ENCODE peak calls at places on chromosomes 2 and 18, in four cellular contexts. G is upper lobe of right lung, H is mammary epithelial cell, R is GM10248. B is an unnamed sample.
A peak's percentile ranks its signal among the peaks of the same experiment; 100 is the strongest.

GRCh38 chr2:68287580-68288441 is 31.9 kb downstream of the CNRIP1 start:
- DNase-seq in R (no peak), H (peak; percentile 12), G (no peak), B (no peak)

GRCh38 chr18:54671291-54671881 is 80.3 kb downstream of the DYNAP start:
- DNase-seq in R (peak; percentile 26), G (no peak), H (peak; percentile 11), B (no peak)

GRCh38 chr2:143476421-143477084 is 347.3 kb downstream of the ARHGAP15 start:
- DNase-seq in G (no peak), R (no peak), H (no peak), B (no peak)

GRCh38 chr2:30235859-30236535 is 4.7 kb downstream of the LBH start:
- DNase-seq in G (no peak), H (no peak), R (no peak), B (no peak)

GRCh38 chr2:240451791-240452470 is 16.5 kb downstream of the GPC1 start:
- DNase-seq in G (no peak), H (no peak), R (no peak), B (no peak)

GRCh38 chr18:38718365-38718901 is 1152.8 kb upstream of the CELF4 start:
- DNase-seq in G (no peak), H (no peak), R (no peak), B (no peak)

GRCh38 chr2:234952270-234953115 is 676 bp downstream of the SH3BP4 start:
- DNase-seq in R (no peak), G (peak; percentile 69), H (no peak), B (no peak)

GRCh38 chr2:75190271-75190990 is 8.9 kb downstream of the TACR1 start:
- DNase-seq in G (no peak), R (no peak), H (no peak), B (no peak)

GRCh38 chr2:65382776-65383357 is 49.5 kb downstream of the SPRED2 start:
- DNase-seq in H (peak; percentile 99), G (peak; percentile 95), R (peak; percentile 81), B (peak; percentile 55)

GRCh38 chr18:76992226-76993084 is 140.1 kb downstream of the MBP start:
- DNase-seq in G (no peak), R (no peak), H (no peak), B (no peak)

GRCh38 chr2:155250800-155251199 is 552.3 kb downstream of the KCNJ3 start:
- DNase-seq in H (peak; percentile 19), R (no peak), G (no peak), B (no peak)

GRCh38 chr2:6443424-6443823 is 422.3 kb downstream of the CMPK2 start:
- DNase-seq in H (no peak), R (no peak), G (no peak), B (no peak)

GRCh38 chr2:145751634-145752033 is 1231.7 kb upstream of the ZEB2 start:
- DNase-seq in R (peak; percentile 24), H (no peak), G (no peak), B (no peak)

GRCh38 chr18:56727399-56727798 is 76.2 kb downstream of the WDR7 start:
- DNase-seq in H (peak; percentile 19), R (no peak), G (no peak), B (no peak)

GRCh38 chr2:134205087-134205486 is 48.8 kb upstream of the MGAT5 start:
- DNase-seq in G (no peak), H (no peak), R (no peak), B (no peak)

GRCh38 chr2:107466984-107467383 is 359.7 kb upstream of the RGPD4 start:
- DNase-seq in H (no peak), R (no peak), G (no peak), B (no peak)

GRCh38 chr2:137799599-137799998 is 164.7 kb upstream of the HNMT start:
- DNase-seq in H (no peak), G (no peak), R (no peak), B (no peak)

GRCh38 chr2:134282638-134283400 is 28.9 kb downstream of the MGAT5 start:
- DNase-seq in R (peak; percentile 46), G (no peak), H (no peak), B (no peak)

GRCh38 chr2:180722551-180723239 is 257.7 kb upstream of the UBE2E3 start:
- DNase-seq in R (no peak), H (peak; percentile 65), G (no peak), B (no peak)

GRCh38 chr2:71991397-71991796 is 156.3 kb downstream of the CYP26B1 start:
- DNase-seq in G (peak; percentile 40), H (no peak), R (no peak), B (no peak)

GRCh38 chr2:164896634-164897033 is 55.0 kb upstream of the COBLL1 start:
- DNase-seq in R (no peak), H (peak; percentile 79), G (no peak), B (no peak)

GRCh38 chr2:170953976-170954375 is 24.9 kb downstream of the GORASP2 start:
- DNase-seq in R (no peak), G (no peak), H (no peak), B (no peak)

GRCh38 chr2:98374958-98375570 is 28.8 kb downstream of the CNGA3 start:
- DNase-seq in G (no peak), R (no peak), H (no peak), B (no peak)

GRCh38 chr2:237435844-237436590 is 22.1 kb upstream of the COL6A3 start:
- DNase-seq in R (no peak), G (no peak), H (no peak), B (no peak)

GRCh38 chr2:29777164-29777563 is 144.2 kb downstream of the ALK start:
- DNase-seq in G (no peak), R (no peak), H (peak; percentile 8), B (no peak)

GRCh38 chr2:121071058-121071504 is 213.9 kb downstream of the TFCP2L1 start:
- DNase-seq in G (peak; percentile 79), R (peak; percentile 79), H (no peak), B (no peak)

GRCh38 chr2:66839551-66840320 is 404.8 kb downstream of the MEIS1 start:
- DNase-seq in R (no peak), H (peak; percentile 95), G (no peak), B (no peak)

GRCh38 chr2:27370816-27371620 is 602 bp downstream of the SNX17 start:
- DNase-seq in G (no peak), R (peak; percentile 42), H (peak; percentile 57), B (no peak)

GRCh38 chr2:109648041-109648527 is 33.9 kb downstream of the SOWAHC start:
- DNase-seq in G (no peak), H (no peak), R (no peak), B (no peak)

GRCh38 chr2:134782792-134783191 is 55.6 kb upstream of the ACMSD start:
- DNase-seq in H (peak; percentile 57), R (peak; percentile 25), G (no peak), B (no peak)

GRCh38 chr2:70498528-70498927 is 55.1 kb downstream of the TGFA start:
- DNase-seq in R (no peak), G (no peak), H (no peak), B (no peak)

GRCh38 chr2:70496819-70497218 is 56.8 kb downstream of the TGFA start:
- DNase-seq in H (no peak), R (no peak), G (no peak), B (no peak)

GRCh38 chr2:70501215-70501614 is 52.4 kb downstream of the TGFA start:
- DNase-seq in H (no peak), G (no peak), R (no peak), B (no peak)

GRCh38 chr2:70499253-70499652 is 54.4 kb downstream of the TGFA start:
- DNase-seq in R (no peak), H (no peak), G (no peak), B (no peak)

GRCh38 chr2:70498054-70498453 is 55.6 kb downstream of the TGFA start:
- DNase-seq in G (no peak), H (no peak), R (no peak), B (no peak)
- TF ChIP-seq CTCF in G (peak; percentile 14), H (peak; percentile 48), R (no peak), B (no peak)

DNA sequence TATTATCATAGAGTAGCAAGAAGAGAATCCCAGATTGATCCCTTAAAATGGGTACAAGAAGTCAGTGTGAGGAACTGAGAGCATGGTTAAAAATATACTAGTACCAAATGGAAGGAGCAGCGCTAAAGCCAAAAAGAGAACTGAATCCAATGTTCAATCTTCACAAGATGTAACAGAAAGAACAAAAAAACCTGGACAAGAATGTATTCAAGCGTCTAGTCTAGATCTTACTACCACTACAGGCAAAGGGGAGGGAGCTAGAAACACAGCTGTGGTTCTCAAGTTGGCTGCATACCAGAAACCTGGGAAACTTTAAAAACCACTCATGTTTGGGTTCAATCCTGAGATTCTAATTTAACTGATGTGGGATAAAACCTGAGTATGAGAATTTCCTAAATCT is 57.5 kb downstream of the PIAS2 start:
- DNase-seq in H (no peak), G (no peak), R (peak; percentile 32), B (no peak)
- TF ChIP-seq CTCF in H (no peak), G (no peak), R (no peak), B (no peak)

GRCh38 chr2:70615222-70615621 is 61.6 kb upstream of the TGFA start:
- DNase-seq in R (no peak), G (no peak), H (no peak), B (no peak)
- TF ChIP-seq CTCF in R (no peak), G (no peak), H (peak; percentile 5), B (no peak)

DNA sequence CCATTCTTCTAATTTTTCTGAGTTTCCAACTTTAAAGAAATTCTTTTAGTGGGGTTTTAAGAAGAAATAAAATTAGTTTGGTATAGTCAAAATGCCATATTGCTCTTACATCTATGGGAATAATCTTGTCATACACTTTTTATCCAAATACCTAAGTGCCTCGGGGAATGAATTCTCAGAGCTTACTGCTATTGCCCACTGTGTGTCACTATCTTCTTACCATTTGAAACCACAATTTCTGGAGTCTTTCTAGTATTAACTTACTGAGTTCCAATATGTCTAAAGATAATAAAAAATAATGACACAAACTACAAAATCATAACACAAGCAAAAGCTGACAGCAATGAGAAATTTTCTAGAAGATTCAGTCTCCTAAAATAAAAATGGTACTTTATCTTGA is 23.7 kb upstream of the DNAH6 start:
- DNase-seq in G (no peak), R (no peak), H (no peak), B (no peak)
- TF ChIP-seq CTCF in G (no peak), R (no peak), H (peak; percentile 11), B (no peak)

DNA sequence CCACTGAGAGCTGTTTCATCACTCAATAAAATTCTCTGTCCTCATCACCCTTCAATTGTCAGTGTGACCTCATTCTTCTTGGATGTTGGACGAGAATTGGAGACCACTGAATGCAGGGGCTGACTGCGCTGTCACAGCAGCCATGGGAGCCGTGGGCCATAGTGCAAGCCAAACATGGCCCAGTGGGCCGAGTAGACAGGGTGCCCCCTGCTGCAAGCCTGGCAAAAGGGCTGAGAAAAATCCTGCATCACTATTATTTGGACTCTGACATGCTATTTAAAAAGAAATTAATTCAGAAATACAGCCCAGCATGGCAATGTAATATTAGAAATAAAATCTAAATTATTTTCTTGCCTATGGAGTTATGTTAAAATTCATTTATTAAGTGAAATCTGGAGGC is 67.8 kb upstream of the FAM98A start:
- DNase-seq in G (no peak), H (no peak), R (no peak), B (no peak)
- TF ChIP-seq CTCF in G (no peak), H (no peak), R (no peak), B (no peak)

GRCh38 chr2:168694876-168695275 is 107.6 kb upstream of the NOSTRIN start:
- DNase-seq in R (no peak), H (no peak), G (no peak), B (no peak)

GRCh38 chr2:168691221-168691620 is 111.2 kb upstream of the NOSTRIN start:
- DNase-seq in H (no peak), G (no peak), R (no peak), B (no peak)

GRCh38 chr2:168694173-168694572 is 108.3 kb upstream of the NOSTRIN start:
- DNase-seq in R (no peak), G (no peak), H (no peak), B (no peak)

GRCh38 chr2:168687314-168687713 is 115.1 kb upstream of the NOSTRIN start:
- DNase-seq in G (no peak), R (no peak), H (no peak), B (no peak)

GRCh38 chr2:168692132-168692762 is 110.2 kb upstream of the NOSTRIN start:
- DNase-seq in G (no peak), R (no peak), H (no peak), B (no peak)
- TF ChIP-seq CTCF in G (no peak), R (no peak), H (no peak), B (no peak)

B was measured in thoracic aorta.